ENCODE peak calls at places on chromosomes 12 and 14, in nine cellular contexts. H, S, Q, I, E, A, B, M and V are unnamed samples.

GRCh38 chr12:41531147-41531829 is 343.2 kb downstream of the PDZRN4 start:
- DNase-seq in M (no peak), E (no peak), Q (no peak), B (no peak), H (peak), I (no peak), S (no peak), A (no peak), V (no peak)

GRCh38 chr12:123064356-123064755 is 83.9 kb downstream of the ARL6IP4 start:
- DNase-seq in A (no peak), H (peak), Q (no peak), B (no peak), E (no peak), M (no peak), I (no peak), S (no peak), V (no peak)

GRCh38 chr14:25090716-25091454 is 40.9 kb upstream of the STXBP6 start:
- DNase-seq in S (no peak), B (peak), A (no peak), H (no peak), E (peak), M (peak), Q (no peak), I (no peak), V (no peak)

GRCh38 chr12:88153959-88154358 is 11.9 kb downstream of the TMTC3 start:
- DNase-seq in M (peak), Q (no peak), E (peak), B (no peak), S (peak), H (no peak), I (no peak), A (peak), V (no peak)

GRCh38 chr12:91189526-91189925 is 6.9 kb upstream of the DCN start:
- DNase-seq in B (peak), I (no peak), A (no peak), H (no peak), S (no peak), E (peak), M (peak), Q (no peak), V (no peak)

GRCh38 chr12:3680919-3681594 is 71.9 kb downstream of the CRACR2A start:
- DNase-seq in I (no peak), A (peak), E (no peak), B (peak), H (no peak), Q (no peak), M (peak), S (no peak), V (no peak)

GRCh38 chr14:58637391-58638230 is at the start of gene DACT1:
- DNase-seq in M (peak), I (peak), A (peak), E (peak), S (peak), Q (peak), B (no peak), H (peak), V (peak)

GRCh38 chr12:113461666-113462065 is 10.0 kb downstream of the LHX5 start:
- DNase-seq in A (peak), B (no peak), H (no peak), E (no peak), M (peak), I (no peak), S (no peak), Q (no peak), V (no peak)

GRCh38 chr12:116800918-116801317 is 62.8 kb downstream of the RNFT2 start:
- DNase-seq in S (no peak), B (no peak), H (no peak), E (no peak), A (no peak), Q (no peak), I (no peak), M (no peak), V (no peak)

GRCh38 chr12:26273811-26274210 is 78.4 kb downstream of the SSPN start:
- DNase-seq in H (peak), M (no peak), S (no peak), E (no peak), A (no peak), I (peak), Q (no peak), B (no peak), V (no peak)

GRCh38 chr12:121568971-121569808 is 11.6 kb downstream of the KDM2B start:
- DNase-seq in B (no peak), S (no peak), M (peak), Q (no peak), A (no peak), H (no peak), E (no peak), I (peak), V (no peak)

GRCh38 chr12:74846116-74846515 is 308.5 kb downstream of the ATXN7L3B start:
- DNase-seq in E (no peak), B (no peak), M (no peak), Q (no peak), H (no peak), I (no peak), A (no peak), S (no peak), V (no peak)

GRCh38 chr12:108374596-108375320 is 35.6 kb upstream of the CMKLR1 start:
- DNase-seq in B (no peak), A (no peak), M (no peak), S (no peak), E (no peak), H (no peak), Q (no peak), I (no peak), V (no peak)

GRCh38 chr14:93201155-93201704 is 5.6 kb downstream of the GON7 start:
- DNase-seq in S (no peak), A (no peak), E (no peak), M (no peak), I (no peak), Q (no peak), B (no peak), H (no peak), V (no peak)

GRCh38 chr12:119044094-119044493 is 62.8 kb downstream of the SRRM4 start:
- DNase-seq in Q (no peak), I (no peak), H (no peak), B (no peak), S (no peak), E (no peak), A (no peak), M (no peak), V (no peak)

GRCh38 chr12:112307219-112308062 is 74.8 kb downstream of the HECTD4 start:
- DNase-seq in A (no peak), S (no peak), I (no peak), H (no peak), Q (no peak), M (peak), E (no peak), B (no peak), V (no peak)

GRCh38 chr12:79973774-79974173 is 38.9 kb upstream of the PPP1R12A start:
- DNase-seq in S (no peak), M (no peak), B (no peak), I (no peak), Q (no peak), A (no peak), E (no peak), H (no peak), V (no peak)

GRCh38 chr14:29236401-29236800 is 469.8 kb downstream of the FOXG1 start:
- DNase-seq in A (no peak), E (no peak), I (no peak), M (no peak), S (no peak), B (no peak), H (no peak), Q (no peak), V (no peak)

GRCh38 chr12:90791445-90791844 is 163.5 kb downstream of the CCER1 start:
- DNase-seq in A (no peak), I (no peak), M (no peak), Q (no peak), S (no peak), B (no peak), E (no peak), H (no peak), V (no peak)

GRCh38 chr14:22386924-22387775 is 201.9 kb downstream of the DAD1 start:
- DNase-seq in M (peak), Q (peak), E (peak), I (no peak), H (peak), B (peak), S (peak), A (peak), V (peak)

DNA sequence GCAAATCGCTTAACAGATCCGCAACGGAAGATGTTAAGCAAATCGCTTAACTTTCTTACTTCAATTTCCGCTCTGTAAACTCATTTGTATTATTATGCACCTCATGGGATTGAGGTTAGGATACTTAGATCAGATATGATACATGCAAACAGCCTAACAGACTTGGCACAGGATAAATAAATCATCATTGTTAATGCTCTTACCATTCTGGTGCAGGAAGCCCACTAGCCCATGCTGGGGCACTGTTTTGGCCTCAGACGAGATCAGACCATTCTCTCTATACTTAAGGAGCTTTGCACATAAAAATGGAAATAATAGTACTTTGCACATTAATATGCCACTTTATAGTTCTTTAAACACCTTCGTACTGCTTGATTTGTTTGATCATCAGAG is 445 bp downstream of the NCAPD2 start:
- DNase-seq in E (no peak), A (no peak), B (no peak), M (no peak), Q (no peak), S (no peak), H (no peak), I (no peak), V (peak)
- TF ChIP-seq CTCF in E (no peak), A (no peak), B (peak), M (no peak), Q (no peak), S (no peak), H (no peak), I (no peak), V (no peak)

DNA sequence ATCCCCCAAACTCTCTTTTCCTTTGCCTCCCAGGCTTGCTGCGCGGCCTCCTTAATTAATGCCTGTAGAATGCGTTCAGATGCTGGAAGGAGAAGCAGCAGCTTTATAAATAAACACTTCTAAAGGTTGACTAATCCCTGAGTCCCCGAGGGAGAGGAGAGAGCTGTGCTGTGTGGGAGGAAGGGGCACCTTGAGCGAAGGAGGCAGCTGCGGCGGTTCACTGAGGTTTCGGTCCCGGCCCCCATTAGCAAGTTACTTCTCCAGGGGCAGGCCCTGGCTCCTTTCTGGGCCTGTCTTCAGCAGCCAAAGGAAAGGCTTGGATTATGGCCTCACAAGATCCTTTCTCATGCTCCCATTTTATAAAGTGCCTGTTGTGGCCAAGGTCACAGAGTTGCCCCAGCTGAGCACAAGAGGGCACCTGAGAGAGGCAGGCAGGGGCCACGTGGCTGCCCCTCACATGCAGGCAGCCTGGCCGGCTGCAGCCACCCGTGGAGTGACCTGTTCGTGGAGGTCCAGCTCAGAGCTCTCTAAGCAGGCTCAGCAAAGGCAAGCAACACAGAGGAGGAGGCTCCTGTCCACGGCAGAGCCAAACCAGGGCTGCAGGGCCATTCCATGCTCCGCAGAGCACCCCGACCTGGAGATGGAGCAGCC is 15.0 kb upstream of the CACNA2D4 start:
- DNase-seq in A (no peak), Q (no peak), S (peak), E (peak), I (no peak), H (peak), M (no peak), B (no peak), V (peak)
- TF ChIP-seq CTCF in A (no peak), Q (no peak), S (no peak), E (no peak), I (no peak), H (no peak), M (no peak), B (no peak), V (no peak)

GRCh38 chr12:45895961-45896360 is 94.4 kb downstream of the SCAF11 start:
- DNase-seq in H (no peak), I (no peak), S (no peak), Q (no peak), A (no peak), E (no peak), M (no peak), B (no peak), V (no peak)

GRCh38 chr12:45893240-45893639 is 97.1 kb downstream of the SCAF11 start:
- DNase-seq in I (no peak), Q (no peak), B (peak), M (peak), H (no peak), S (no peak), A (no peak), E (no peak), V (no peak)

GRCh38 chr12:45886685-45887084 is 103.7 kb downstream of the SCAF11 start:
- DNase-seq in I (no peak), Q (no peak), H (no peak), A (no peak), M (no peak), S (no peak), B (no peak), E (no peak), V (no peak)

GRCh38 chr12:45887544-45887943 is 102.8 kb downstream of the SCAF11 start:
- DNase-seq in E (no peak), I (no peak), B (no peak), Q (no peak), M (no peak), S (no peak), H (no peak), A (no peak), V (no peak)

GRCh38 chr12:45890276-45890675 is 100.1 kb downstream of the SCAF11 start:
- DNase-seq in I (no peak), B (no peak), H (no peak), E (no peak), S (no peak), Q (no peak), M (no peak), A (no peak), V (no peak)
- TF ChIP-seq CTCF in I (no peak), B (peak), H (no peak), E (no peak), S (peak), Q (peak), M (no peak), A (no peak), V (no peak)

DNA sequence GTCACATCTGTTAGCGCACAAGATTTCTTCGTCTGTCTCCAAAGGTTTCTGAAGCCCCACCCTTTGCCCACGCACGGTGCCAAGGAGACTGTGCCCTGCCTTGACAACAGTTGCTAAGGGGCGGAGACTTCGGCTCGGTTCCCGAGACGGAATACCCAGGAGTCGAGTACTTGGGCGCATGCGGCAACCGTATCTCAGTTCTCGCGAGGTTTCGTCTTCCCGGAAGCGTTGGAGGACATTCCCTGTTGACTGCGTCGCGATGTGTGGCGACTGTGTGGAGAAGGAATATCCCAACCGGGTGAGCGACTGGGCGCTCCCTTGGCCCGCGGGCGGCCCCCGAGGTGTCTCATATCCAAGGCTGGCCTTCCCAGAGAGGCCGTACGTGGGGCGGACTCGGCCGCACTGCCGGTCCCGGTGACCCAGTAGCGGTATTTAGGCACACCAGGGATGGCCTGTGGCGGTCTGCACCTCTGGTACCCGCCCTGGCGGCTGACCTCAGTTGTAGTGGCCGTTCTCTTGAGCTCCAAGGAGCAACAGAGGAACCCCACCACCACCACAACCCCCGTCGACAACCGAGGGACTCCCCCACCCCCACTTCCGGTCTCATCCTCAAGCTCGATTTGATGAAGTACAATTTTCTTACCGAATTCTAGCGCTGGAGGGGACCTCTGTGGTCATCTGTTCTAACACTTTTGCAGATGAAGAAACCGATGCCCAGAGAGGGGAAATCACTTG is at the start of gene CHURC1:
- DNase-seq in I (peak), B (peak), M (peak), Q (peak), H (peak), E (peak), S (peak), A (peak), V (peak)
- TF ChIP-seq CTCF in I (peak), B (no peak), M (no peak), Q (no peak), H (no peak), E (no peak), S (no peak), A (no peak), V (no peak)

GRCh38 chr12:6080149-6081045 is 44.1 kb downstream of the VWF start:
- DNase-seq in M (no peak), H (no peak), E (no peak), Q (no peak), A (no peak), I (no peak), S (no peak), B (peak), V (no peak)
- TF ChIP-seq CTCF in M (no peak), H (no peak), E (no peak), Q (no peak), A (no peak), I (no peak), S (no peak), B (no peak), V (no peak)